ENCODE peak calls at places on chromosomes 5 and 9, in six cellular contexts. S is NCI-H460, W is H7, F is adipocyte, D is MM.1S, A is iris pigment epithelial cell. J is an unnamed sample.

GRCh38 chr5:119878712-119879111 is 249.4 kb downstream of the FAM170A start:
- DNase-seq in S (no peak), W (peak), F (peak), D (no peak), A (no peak), J (no peak)

GRCh38 chr5:87243161-87243877 is 24.4 kb upstream of the RASA1 start:
- DNase-seq in S (no peak), W (no peak), F (peak), D (no peak), A (peak), J (peak)

GRCh38 chr9:137478613-137479314 is 19.6 kb upstream of the NSMF start:
- DNase-seq in S (no peak), W (no peak), F (no peak), D (no peak), A (peak), J (no peak)

GRCh38 chr5:14035859-14036440 is 91.5 kb upstream of the DNAH5 start:
- DNase-seq in S (peak), W (peak), F (peak), D (peak), A (peak), J (peak)

GRCh38 chr5:151718168-151718567 is 31.5 kb upstream of the SPARC start:
- DNase-seq in S (no peak), W (no peak), F (peak), D (no peak), A (no peak), J (peak)

GRCh38 chr9:126043691-126044090 is 282.9 kb upstream of the MVB12B start:
- DNase-seq in S (no peak), W (no peak), F (no peak), D (no peak), A (peak), J (no peak)

GRCh38 chr9:137297060-137297664 is 4.9 kb downstream of the NRARP start:
- DNase-seq in S (no peak), W (no peak), F (no peak), D (no peak), A (no peak), J (no peak)

GRCh38 chr9:87643778-87644570 is 81.9 kb upstream of the CTSL start:
- DNase-seq in S (no peak), W (no peak), F (no peak), D (no peak), A (no peak), J (no peak)

GRCh38 chr9:69932901-69933300 is 110.7 kb upstream of the MAMDC2 start:
- DNase-seq in S (peak), W (no peak), F (no peak), D (peak), A (no peak), J (peak)

GRCh38 chr5:40477856-40478546 is 201.7 kb upstream of the PTGER4 start:
- DNase-seq in S (no peak), W (no peak), F (peak), D (no peak), A (no peak), J (peak)

GRCh38 chr9:98365227-98365669 is 109.8 kb upstream of the TBC1D2 start:
- DNase-seq in S (no peak), W (no peak), F (peak), D (peak), A (peak), J (peak)

GRCh38 chr5:111248571-111248970 is 24.4 kb downstream of the CAMK4 start:
- DNase-seq in S (no peak), W (no peak), F (no peak), D (no peak), A (no peak), J (no peak)

GRCh38 chr9:70031141-70031545 is 12.5 kb upstream of the MAMDC2 start:
- DNase-seq in S (no peak), W (no peak), F (no peak), D (no peak), A (peak), J (peak)

GRCh38 chr5:4766101-4766500 is 374.0 kb upstream of the ADAMTS16 start:
- DNase-seq in S (no peak), W (no peak), F (no peak), D (no peak), A (no peak), J (peak)

GRCh38 chr5:135110941-135111596 is 77.0 kb upstream of the PITX1 start:
- DNase-seq in S (no peak), W (no peak), F (peak), D (no peak), A (no peak), J (no peak)

GRCh38 chr5:142807378-142807911 is 37.3 kb downstream of the ARHGAP26 start:
- DNase-seq in S (no peak), W (no peak), F (no peak), D (no peak), A (no peak), J (no peak)

J was measured in GM23248.